ENCODE peak calls at places on chromosomes 1 and 21, in eight cellular contexts. C, Q, S, G, D, Z, V and R are unnamed samples.

GRCh38 chr1:94385354-94385947 is 32.7 kb upstream of the ABCD3 start:
- DNase-seq in C (no peak), G (no peak), V (no peak), Q (no peak), Z (no peak), S (no peak), D (no peak), R (no peak)

GRCh38 chr1:247102381-247102780 is 1.8 kb downstream of the ZNF669 start:
- DNase-seq in G (no peak), C (no peak), Z (no peak), S (peak), D (no peak), V (no peak), Q (no peak), R (no peak)

GRCh38 chr1:22526098-22526497 is 37.2 kb upstream of the EPHA8 start:
- DNase-seq in D (no peak), C (no peak), S (no peak), Q (no peak), G (no peak), Z (no peak), V (no peak), R (no peak)

GRCh38 chr1:206029484-206029883 is 5.8 kb upstream of the CTSE start:
- DNase-seq in G (no peak), V (no peak), D (no peak), C (no peak), S (peak), Q (no peak), Z (no peak), R (peak)

GRCh38 chr1:244678687-244679086 is 25.8 kb downstream of the DESI2 start:
- DNase-seq in C (no peak), V (no peak), S (no peak), Z (no peak), G (no peak), Q (no peak), D (no peak), R (no peak)

GRCh38 chr1:93616221-93616995 is 65.2 kb downstream of the BCAR3 start:
- DNase-seq in S (no peak), D (no peak), C (no peak), Z (no peak), G (no peak), V (no peak), Q (peak), R (no peak)

GRCh38 chr1:33420870-33421775 is 9.8 kb downstream of the PHC2 start:
- DNase-seq in S (peak), V (no peak), C (no peak), G (no peak), D (no peak), Q (no peak), Z (no peak), R (no peak)

GRCh38 chr1:23582820-23583219 is 23.5 kb upstream of the ID3 start:
- DNase-seq in S (no peak), Z (no peak), C (no peak), G (no peak), Q (no peak), D (no peak), V (no peak), R (no peak)

GRCh38 chr21:27841084-27841483 is 874.2 kb upstream of the ADAMTS5 start:
- DNase-seq in D (no peak), V (no peak), C (no peak), G (no peak), S (no peak), Z (no peak), Q (no peak), R (no peak)

GRCh38 chr1:113811353-113811887 is 856 bp downstream of the RSBN1 start:
- DNase-seq in Z (no peak), C (no peak), Q (peak), G (peak), D (no peak), V (peak), S (peak), R (peak)

GRCh38 chr1:44293761-44294315 is 61.2 kb downstream of the ERI3 start:
- DNase-seq in S (no peak), D (no peak), G (no peak), Q (peak), Z (no peak), V (no peak), C (no peak), R (peak)

GRCh38 chr1:116853680-116854191 is 56.0 kb upstream of the PTGFRN start:
- DNase-seq in V (peak), S (peak), Q (peak), G (peak), C (peak), Z (peak), D (no peak), R (no peak)

GRCh38 chr1:41274827-41275519 is 32.9 kb upstream of the SCMH1 start:
- DNase-seq in V (no peak), Q (peak), D (no peak), Z (no peak), S (no peak), C (no peak), G (peak), R (no peak)

GRCh38 chr1:156508205-156508954 is 7.8 kb upstream of the MEF2D start:
- DNase-seq in G (peak), Z (no peak), C (no peak), Q (no peak), S (no peak), D (peak), V (no peak), R (no peak)

GRCh38 chr21:32717851-32718316 is 9.9 kb downstream of the SYNJ1 start:
- DNase-seq in G (no peak), Q (no peak), V (no peak), Z (no peak), D (no peak), S (peak), C (no peak), R (no peak)

GRCh38 chr21:41976611-41977010 is 22.8 kb upstream of the C2CD2 start:
- DNase-seq in D (no peak), Q (no peak), V (no peak), S (no peak), G (no peak), C (no peak), Z (no peak), R (peak)

GRCh38 chr1:207240325-207241095 is 81.0 kb upstream of the CD55 start:
- DNase-seq in Q (peak), C (no peak), G (no peak), V (no peak), D (no peak), S (peak), Z (peak), R (no peak)

GRCh38 chr1:160167056-160167455 is 15.7 kb downstream of the ATP1A4 start:
- DNase-seq in Q (no peak), Z (no peak), D (no peak), S (no peak), G (no peak), V (no peak), C (no peak), R (no peak)

GRCh38 chr1:200330770-200331428 is 78.9 kb downstream of the ZNF281 start:
- DNase-seq in S (no peak), V (no peak), D (no peak), C (no peak), Q (no peak), G (no peak), Z (no peak), R (no peak)

GRCh38 chr1:27656157-27656893 is 15.7 kb downstream of the IFI6 start:
- DNase-seq in C (no peak), D (no peak), G (no peak), S (peak), Z (no peak), V (no peak), Q (no peak), R (no peak)

GRCh38 chr1:165284471-165284870 is 72.0 kb downstream of the LMX1A start:
- DNase-seq in D (no peak), Z (no peak), V (peak), G (no peak), C (no peak), S (no peak), Q (no peak), R (no peak)

GRCh38 chr1:27116697-27117096 is 38.2 kb downstream of the SLC9A1 start:
- DNase-seq in Z (no peak), Q (no peak), V (no peak), C (no peak), G (no peak), D (no peak), S (peak), R (no peak)

GRCh38 chr1:194709439-194709838 is 1523.0 kb upstream of the B3GALT2 start:
- DNase-seq in D (no peak), V (no peak), Q (no peak), C (no peak), Z (no peak), G (no peak), S (no peak), R (no peak)

GRCh38 chr1:238466459-238466858 is 575.7 kb upstream of the ZP4 start:
- DNase-seq in D (no peak), C (no peak), Q (no peak), V (no peak), S (no peak), Z (no peak), G (no peak), R (no peak)

GRCh38 chr1:203480084-203480483 is 4.5 kb downstream of the PRELP start:
- DNase-seq in G (no peak), D (no peak), S (no peak), C (no peak), Z (no peak), Q (no peak), V (no peak), R (no peak)

GRCh38 chr1:78171736-78172590 is 126.2 kb downstream of the GIPC2 start:
- DNase-seq in C (peak), D (no peak), S (peak), G (no peak), Z (no peak), Q (no peak), V (no peak), R (no peak)

GRCh38 chr1:115426271-115426771 is 88.3 kb upstream of the NGF start:
- DNase-seq in S (peak), D (no peak), G (no peak), C (peak), Q (no peak), Z (no peak), V (no peak), R (no peak)

GRCh38 chr1:151828931-151829330 is 2.7 kb downstream of the RORC start:
- DNase-seq in D (no peak), V (no peak), C (peak), Q (no peak), G (no peak), S (peak), Z (no peak), R (peak)

GRCh38 chr21:25956993-25957714 is 213.4 kb downstream of the APP start:
- DNase-seq in G (no peak), Q (no peak), Z (no peak), V (no peak), D (no peak), S (peak), C (no peak), R (no peak)

GRCh38 chr1:178388398-178389161 is 108.2 kb downstream of the CLEC20A start:
- DNase-seq in C (no peak), Q (no peak), S (no peak), V (no peak), D (no peak), G (no peak), Z (no peak), R (no peak)

GRCh38 chr1:153866045-153866850 is 56.5 kb downstream of the GATAD2B start:
- DNase-seq in Q (no peak), G (no peak), S (no peak), C (no peak), D (no peak), Z (no peak), V (no peak), R (no peak)

GRCh38 chr1:64505944-64506658 is 36.2 kb downstream of the CACHD1 start:
- DNase-seq in V (peak), Z (no peak), C (no peak), G (no peak), Q (peak), S (peak), D (no peak), R (no peak)

GRCh38 chr1:12478612-12478985 is 139.4 kb downstream of the DHRS3 start:
- DNase-seq in Q (no peak), G (no peak), D (no peak), C (no peak), V (no peak), Z (no peak), S (no peak), R (no peak)

GRCh38 chr1:19772053-19772452 is 27.7 kb downstream of the TMCO4 start:
- DNase-seq in V (no peak), Z (no peak), D (no peak), C (no peak), Q (no peak), G (no peak), S (no peak), R (no peak)

GRCh38 chr1:19762175-19762779 is 37.4 kb downstream of the TMCO4 start:
- DNase-seq in C (peak), S (no peak), D (no peak), Q (no peak), G (peak), Z (no peak), V (no peak), R (peak)

GRCh38 chr1:198121058-198121829 is 35.6 kb upstream of the NEK7 start:
- DNase-seq in Q (peak), G (no peak), S (peak), D (no peak), C (peak), V (no peak), Z (no peak), R (no peak)

GRCh38 chr1:20126806-20127440 is 7.6 kb upstream of the PLA2G2D start:
- DNase-seq in Q (no peak), V (no peak), D (no peak), Z (no peak), C (no peak), S (no peak), G (no peak), R (no peak)

GRCh38 chr1:80251591-80251990 is 1245.1 kb upstream of the ADGRL4 start:
- DNase-seq in S (no peak), V (no peak), D (no peak), Z (no peak), G (no peak), C (no peak), Q (no peak), R (no peak)

GRCh38 chr21:33030633-33031032 is 4.9 kb downstream of the OLIG2 start:
- DNase-seq in S (no peak), C (no peak), V (no peak), Q (no peak), D (no peak), G (no peak), Z (no peak), R (no peak)

GRCh38 chr1:30123036-30123535 is 600.3 kb downstream of the MATN1 start:
- DNase-seq in S (no peak), Q (no peak), G (no peak), C (no peak), D (no peak), Z (no peak), V (no peak), R (no peak)